ENCODE peak calls at places on chromosomes 5 and 9, in ten cellular contexts. T is heart right ventricle, F is sigmoid colon, P is PC-3, D is fibroblast of lung, C is HL-60, Z is left lung, R is ovary, U is GM23338, X is endodermal cell. M is an unnamed sample.

GRCh38 chr5:138726848-138727247 is 26.4 kb upstream of the CTNNA1 start:
- DNase-seq in F (no peak), Z (no peak), D (no peak), T (no peak), C (no peak), U (no peak), X (no peak), R (no peak), P (no peak), M (no peak)

GRCh38 chr5:112977440-112977861 is 853 bp downstream of the DCP2 start:
- DNase-seq in Z (no peak), P (no peak), U (no peak), R (no peak), D (peak; percentile 36), X (no peak), F (no peak), C (no peak), T (no peak), M (no peak)

GRCh38 chr9:25964239-25964638 is 286.0 kb upstream of the TUSC1 start:
- DNase-seq in T (no peak), R (no peak), Z (no peak), C (peak; percentile 53), U (peak; percentile 92), P (peak; percentile 90), X (peak; percentile 80), F (no peak), D (peak; percentile 54), M (no peak)

GRCh38 chr5:154757647-154758406 is 2.6 kb downstream of the LARP1 start:
- DNase-seq in F (no peak), C (peak; percentile 74), P (peak; percentile 73), T (no peak), U (no peak), R (no peak), Z (no peak), D (peak; percentile 57), X (no peak), M (no peak)

GRCh38 chr5:114412509-114413171 is 50.8 kb downstream of the KCNN2 start:
- DNase-seq in Z (no peak), D (peak; percentile 83), U (no peak), F (no peak), P (peak; percentile 94), R (no peak), T (no peak), X (no peak), C (peak; percentile 27), M (no peak)

GRCh38 chr9:112757300-112757883 is 6.8 kb downstream of the SNX30 start:
- DNase-seq in F (no peak), X (no peak), C (no peak), Z (no peak), T (no peak), D (peak; percentile 41), R (no peak), U (no peak), P (peak; percentile 64), M (no peak)

GRCh38 chr5:107135391-107135790 is 535.3 kb downstream of the EFNA5 start:
- DNase-seq in Z (no peak), P (peak; percentile 58), F (no peak), U (no peak), R (no peak), C (no peak), T (no peak), X (no peak), D (peak; percentile 71), M (no peak)

GRCh38 chr5:43530648-43531047 is 15.7 kb upstream of the C5orf34 start:
- DNase-seq in X (no peak), P (no peak), R (no peak), D (no peak), T (no peak), Z (no peak), C (no peak), U (no peak), F (no peak), M (no peak)

GRCh38 chr5:172932313-172933017 is 26.8 kb upstream of the RPL26L1 start:
- DNase-seq in P (peak; percentile 70), T (peak; percentile 67), U (peak; percentile 79), Z (peak; percentile 96), F (peak; percentile 91), X (peak; percentile 90), C (no peak), R (peak; percentile 84), D (peak; percentile 62), M (peak; percentile 87)

GRCh38 chr5:136073714-136074113 is 44.9 kb downstream of the TGFBI start:
- DNase-seq in R (no peak), U (no peak), X (peak; percentile 36), T (no peak), C (no peak), Z (no peak), F (no peak), P (no peak), D (no peak), M (no peak)

GRCh38 chr5:167786871-167787568 is 504.4 kb upstream of the WWC1 start:
- DNase-seq in D (peak; percentile 75), T (no peak), X (no peak), Z (no peak), P (no peak), C (no peak), R (no peak), U (no peak), F (no peak), M (no peak)

GRCh38 chr9:12817702-12818101 is 42.9 kb downstream of the LURAP1L start:
- DNase-seq in U (no peak), C (no peak), F (peak; percentile 71), X (peak; percentile 68), Z (peak; percentile 84), D (peak; percentile 75), R (no peak), T (no peak), P (peak; percentile 88), M (no peak)

GRCh38 chr5:668299-668995 is 24.7 kb downstream of the TPPP start:
- DNase-seq in F (no peak), D (no peak), X (no peak), T (no peak), U (no peak), Z (no peak), R (no peak), P (no peak), C (no peak), M (no peak)

GRCh38 chr9:134626576-134627416 is 14.8 kb upstream of the COL5A1 start:
- DNase-seq in D (peak; percentile 91), T (no peak), P (peak; percentile 43), X (peak; percentile 68), Z (no peak), C (no peak), U (no peak), R (peak; percentile 27), F (peak; percentile 50), M (no peak)

GRCh38 chr5:131396015-131396414 is 132.2 kb downstream of the CDC42SE2 start:
- DNase-seq in C (no peak), P (no peak), U (no peak), D (no peak), Z (no peak), F (no peak), R (no peak), X (no peak), T (no peak), M (no peak)

GRCh38 chr5:131392461-131393095 is 128.7 kb downstream of the CDC42SE2 start:
- DNase-seq in X (no peak), F (no peak), U (no peak), C (no peak), P (no peak), R (no peak), D (no peak), Z (no peak), T (no peak), M (no peak)

GRCh38 chr5:131393498-131393968 is 129.7 kb downstream of the CDC42SE2 start:
- DNase-seq in R (no peak), F (no peak), X (no peak), C (no peak), P (no peak), U (no peak), D (peak; percentile 75), T (no peak), Z (no peak), M (no peak)

GRCh38 chr5:131396882-131397281 is 133.0 kb downstream of the CDC42SE2 start:
- DNase-seq in D (no peak), R (no peak), P (no peak), U (no peak), F (no peak), Z (no peak), C (no peak), X (no peak), T (no peak), M (no peak)

DNA sequence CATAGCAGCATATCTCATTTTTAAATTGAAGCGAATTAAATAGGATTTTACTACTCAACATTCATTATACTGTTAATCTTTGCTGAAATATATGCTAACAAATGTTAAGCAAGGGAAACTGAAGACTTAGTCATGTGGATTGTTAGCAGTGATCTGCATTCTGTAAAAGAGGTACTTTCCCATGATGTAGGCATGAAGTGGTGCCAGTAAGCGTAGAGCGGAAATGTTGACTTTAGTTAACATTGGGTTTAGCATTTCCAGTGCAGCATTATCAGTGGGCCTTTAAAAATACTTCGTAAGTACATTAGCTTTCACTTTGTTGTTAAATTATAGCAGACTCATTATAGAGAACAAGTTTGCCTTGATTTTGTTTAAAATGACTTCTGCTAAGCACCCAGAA is 130.3 kb downstream of the CDC42SE2 start:
- DNase-seq in R (no peak), T (no peak), X (no peak), C (no peak), D (peak; percentile 62), Z (no peak), P (no peak), F (no peak), U (no peak), M (no peak)
- H3K27ac ChIP-seq in R (no peak overlapping the region), T (peak overlapping the region; percentile 52), X (no peak overlapping the region), C (no peak overlapping the region), D (no peak overlapping the region), Z (peak overlapping the region; percentile 66), P (no peak overlapping the region), F (no peak overlapping the region), U (no peak overlapping the region), M (peak overlapping the region; percentile 15)

GRCh38 chr5:148808864-148809642 is 17.4 kb upstream of the ADRB2 start:
- DNase-seq in F (no peak), X (no peak), D (no peak), C (no peak), Z (no peak), U (no peak), T (peak; percentile 33), R (no peak), P (peak; percentile 74), M (no peak)
- H3K4me3 ChIP-seq in F (no peak overlapping the region), X (no peak overlapping the region), D (peak overlapping the region; percentile 0), C (peak overlapping the region; percentile 5), Z (peak overlapping the region; percentile 22), U (no peak overlapping the region), T (peak overlapping the region; percentile 20), R (no peak overlapping the region), P (peak overlapping the region; percentile 74), M (peak overlapping the region; percentile 16)

DNA sequence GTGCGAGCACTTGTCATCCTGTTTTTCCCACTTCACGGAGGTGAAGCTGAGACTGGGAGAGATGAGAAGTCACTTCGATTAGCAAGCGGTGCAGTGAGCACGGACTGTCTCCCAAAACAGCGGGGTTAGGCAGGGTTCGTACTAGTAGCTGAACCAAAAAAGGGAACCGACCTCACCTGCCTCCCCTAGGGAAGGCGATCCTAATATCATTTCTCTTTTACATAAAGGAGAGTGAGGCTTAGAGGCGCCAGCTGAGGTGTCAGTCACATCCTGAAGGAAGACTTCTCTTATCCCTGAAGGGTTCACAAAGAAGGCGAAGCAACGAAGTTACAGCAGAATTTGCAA is 506 bp upstream of the KIAA1191 start:
- DNase-seq in R (no peak), F (no peak), C (no peak), D (no peak), X (no peak), U (no peak), P (no peak), Z (no peak), T (no peak), M (no peak)
- H3K27ac ChIP-seq in R (no peak overlapping the region), F (peak overlapping the region; percentile 87), C (no peak overlapping the region), D (peak overlapping the region; percentile 4), X (no peak overlapping the region), U (no peak overlapping the region), P (no peak overlapping the region), Z (peak overlapping the region; percentile 34), T (peak overlapping the region; percentile 94), M (peak overlapping the region; percentile 74)

GRCh38 chr9:37338218-37338617 is 84.3 kb upstream of the GRHPR start:
- DNase-seq in Z (no peak), D (no peak), U (no peak), T (no peak), F (no peak), P (no peak), C (no peak), X (no peak), R (no peak), M (no peak)
- H3K4me3 ChIP-seq in Z (no peak overlapping the region), D (no peak overlapping the region), U (no peak overlapping the region), T (no peak overlapping the region), F (no peak overlapping the region), P (no peak overlapping the region), C (no peak overlapping the region), X (no peak overlapping the region), R (no peak overlapping the region), M (no peak overlapping the region)